ENCODE peak calls at places on chromosomes 5 and 9, in four cellular contexts. One of them, this sample, is unnamed.

GRCh38 chr5:10479226-10479721 is 37.6 kb downstream of the ROPN1L start:
- DNase-seq in HT-29: peak
- DNase-seq in iPS-NIHi11: peak
- DNase-seq in NCI-H1105: peak
- DNase-seq in this sample: no peak

GRCh38 chr9:36036780-36037579 is at the start of gene RECK:
- DNase-seq in HT-29: no peak
- DNase-seq in NCI-H1105: peak
- DNase-seq in iPS-NIHi11: peak
- DNase-seq in this sample: peak

GRCh38 chr5:32725994-32726659 is 15.0 kb downstream of the NPR3 start:
- DNase-seq in HT-29: no peak
- DNase-seq in NCI-H1105: no peak
- DNase-seq in iPS-NIHi11: no peak
- DNase-seq in this sample: no peak

GRCh38 chr5:50767588-50767987 is 101.2 kb downstream of the PARP8 start:
- DNase-seq in HT-29: no peak
- DNase-seq in iPS-NIHi11: no peak
- DNase-seq in NCI-H1105: no peak
- DNase-seq in this sample: no peak

GRCh38 chr5:135253601-135254165 is 145.3 kb downstream of the MACROH2A1 start:
- DNase-seq in iPS-NIHi11: no peak
- DNase-seq in NCI-H1105: no peak
- DNase-seq in HT-29: no peak
- DNase-seq in this sample: no peak

GRCh38 chr5:151585970-151586369 is 5.2 kb downstream of the FAT2 start:
- DNase-seq in NCI-H1105: no peak
- DNase-seq in iPS-NIHi11: no peak
- DNase-seq in HT-29: no peak
- DNase-seq in this sample: no peak

GRCh38 chr5:177472460-177473441 is 683 bp downstream of the DBN1 start:
- DNase-seq in HT-29: no peak
- DNase-seq in iPS-NIHi11: peak
- DNase-seq in NCI-H1105: peak
- DNase-seq in this sample: no peak

GRCh38 chr5:66717455-66718373 is 121.5 kb downstream of the MAST4 start:
- DNase-seq in HT-29: no peak
- DNase-seq in NCI-H1105: no peak
- DNase-seq in iPS-NIHi11: no peak
- DNase-seq in this sample: no peak

GRCh38 chr9:101254733-101255473 is 129.9 kb downstream of the BAAT start:
- DNase-seq in iPS-NIHi11: no peak
- DNase-seq in HT-29: no peak
- DNase-seq in NCI-H1105: no peak
- DNase-seq in this sample: no peak

GRCh38 chr5:51821697-51822096 is 438.4 kb downstream of the ISL1 start:
- DNase-seq in NCI-H1105: no peak
- DNase-seq in HT-29: no peak
- DNase-seq in iPS-NIHi11: no peak
- DNase-seq in this sample: no peak

GRCh38 chr9:14945351-14945750 is 35.1 kb upstream of the FREM1 start:
- DNase-seq in iPS-NIHi11: no peak
- DNase-seq in HT-29: no peak
- DNase-seq in NCI-H1105: peak
- DNase-seq in this sample: no peak

GRCh38 chr9:127136081-127136879 is 13.8 kb upstream of the ANGPTL2 start:
- DNase-seq in HT-29: no peak
- DNase-seq in NCI-H1105: no peak
- DNase-seq in iPS-NIHi11: no peak
- DNase-seq in this sample: no peak

GRCh38 chr5:32311404-32312193 is 1.1 kb downstream of the MTMR12 start:
- DNase-seq in NCI-H1105: no peak
- DNase-seq in HT-29: peak
- DNase-seq in iPS-NIHi11: no peak
- DNase-seq in this sample: no peak

GRCh38 chr5:50445281-50445949 is 4.3 kb upstream of the EMB start:
- DNase-seq in NCI-H1105: no peak
- DNase-seq in iPS-NIHi11: no peak
- DNase-seq in HT-29: no peak
- DNase-seq in this sample: no peak

GRCh38 chr9:128823362-128823902 is 5.1 kb downstream of the ENDOG start:
- DNase-seq in iPS-NIHi11: no peak
- DNase-seq in HT-29: no peak
- DNase-seq in NCI-H1105: no peak
- DNase-seq in this sample: no peak

GRCh38 chr9:99146574-99146973 is 41.7 kb downstream of the TGFBR1 start:
- DNase-seq in HT-29: no peak
- DNase-seq in iPS-NIHi11: no peak
- DNase-seq in NCI-H1105: no peak
- DNase-seq in this sample: no peak

GRCh38 chr9:120616961-120617636 is 37.1 kb upstream of the CDK5RAP2 start:
- DNase-seq in HT-29: no peak
- DNase-seq in iPS-NIHi11: no peak
- DNase-seq in NCI-H1105: no peak
- DNase-seq in this sample: no peak

GRCh38 chr5:127076730-127077129 is 3.4 kb upstream of the C5orf63 start:
- DNase-seq in NCI-H1105: no peak
- DNase-seq in iPS-NIHi11: no peak
- DNase-seq in HT-29: no peak
- DNase-seq in this sample: no peak

GRCh38 chr9:130305381-130305780 is 39.8 kb downstream of the HMCN2 start:
- DNase-seq in HT-29: no peak
- DNase-seq in NCI-H1105: no peak
- DNase-seq in iPS-NIHi11: no peak
- DNase-seq in this sample: no peak

GRCh38 chr5:1127991-1128785 is 16.3 kb upstream of the SLC12A7 start:
- DNase-seq in NCI-H1105: no peak
- DNase-seq in HT-29: peak
- DNase-seq in iPS-NIHi11: no peak
- DNase-seq in this sample: peak

GRCh38 chr5:127766556-127767335 is 63.6 kb downstream of the CCDC192 start:
- DNase-seq in NCI-H1105: no peak
- DNase-seq in iPS-NIHi11: no peak
- DNase-seq in HT-29: no peak
- DNase-seq in this sample: no peak

GRCh38 chr5:43309657-43310056 is 3.6 kb downstream of the HMGCS1 start:
- DNase-seq in NCI-H1105: no peak
- DNase-seq in HT-29: peak
- DNase-seq in iPS-NIHi11: no peak
- DNase-seq in this sample: no peak

GRCh38 chr5:134127376-134127861 is 12.9 kb downstream of the TCF7 start:
- DNase-seq in iPS-NIHi11: no peak
- DNase-seq in HT-29: no peak
- DNase-seq in NCI-H1105: no peak
- DNase-seq in this sample: no peak

GRCh38 chr9:118522093-118523028 is 818.2 kb downstream of the TLR4 start:
- DNase-seq in HT-29: peak
- DNase-seq in NCI-H1105: no peak
- DNase-seq in iPS-NIHi11: peak
- DNase-seq in this sample: no peak

GRCh38 chr5:124040799-124041198 is 528.8 kb downstream of the CSNK1G3 start:
- DNase-seq in NCI-H1105: no peak
- DNase-seq in iPS-NIHi11: no peak
- DNase-seq in HT-29: no peak
- DNase-seq in this sample: no peak

GRCh38 chr9:112860466-112860865 is 30.2 kb downstream of the SLC46A2 start:
- DNase-seq in HT-29: no peak
- DNase-seq in NCI-H1105: no peak
- DNase-seq in iPS-NIHi11: no peak
- DNase-seq in this sample: no peak

GRCh38 chr9:3241290-3241689 is 284.5 kb downstream of the RFX3 start:
- DNase-seq in HT-29: no peak
- DNase-seq in NCI-H1105: no peak
- DNase-seq in iPS-NIHi11: peak
- DNase-seq in this sample: no peak

GRCh38 chr5:160169326-160169725 is 50.1 kb upstream of the PWWP2A start:
- DNase-seq in HT-29: no peak
- DNase-seq in iPS-NIHi11: no peak
- DNase-seq in NCI-H1105: no peak
- DNase-seq in this sample: no peak

GRCh38 chr9:15982182-15982581 is 429.3 kb downstream of the CCDC171 start:
- DNase-seq in iPS-NIHi11: no peak
- DNase-seq in HT-29: no peak
- DNase-seq in NCI-H1105: no peak
- DNase-seq in this sample: no peak

GRCh38 chr5:141734501-141735231 is 52.6 kb upstream of the ARAP3 start:
- DNase-seq in HT-29: peak
- DNase-seq in iPS-NIHi11: peak
- DNase-seq in NCI-H1105: no peak
- DNase-seq in this sample: peak